ENCODE peak calls at places on chromosomes 7 and 10, in nine cellular contexts. T is astrocyte of the spinal cord, G is cardiac muscle cell, I is HFFc6, F is upper lobe of right lung, C is fibroblast of lung, O is heart left ventricle, K is HCT116, X is H9. M is an unnamed sample.

GRCh38 chr7:74615933-74616780 is 41.4 kb upstream of the GTF2I start:
- DNase-seq in K (no peak), F (no peak), X (no peak), I (no peak), C (no peak), T (no peak), O (no peak), G (no peak), M (no peak)

GRCh38 chr7:5443678-5444077 is 20.0 kb upstream of the TNRC18 start:
- DNase-seq in G (no peak), O (no peak), T (no peak), K (no peak), I (no peak), C (no peak), F (no peak), X (no peak), M (no peak)

GRCh38 chr10:1119501-1119900 is 63.3 kb downstream of the WDR37 start:
- DNase-seq in O (no peak), T (no peak), G (no peak), I (no peak), F (no peak), X (no peak), K (no peak), C (no peak), M (no peak)

GRCh38 chr10:96259884-96260511 is 11.4 kb downstream of the BLNK start:
- DNase-seq in C (no peak), T (no peak), I (no peak), O (no peak), G (no peak), K (no peak), X (no peak), F (no peak), M (no peak)

GRCh38 chr7:9657257-9657656 is 1223.8 kb downstream of the NXPH1 start:
- DNase-seq in O (no peak), C (peak), K (no peak), X (no peak), I (no peak), F (no peak), T (peak), G (no peak), M (no peak)

GRCh38 chr7:101947899-101948298 is 130.5 kb downstream of the CUX1 start:
- DNase-seq in G (peak), O (peak), K (no peak), T (no peak), I (no peak), X (no peak), C (peak), F (no peak), M (no peak)

GRCh38 chr10:22489467-22489866 is 144.2 kb downstream of the SPAG6 start:
- DNase-seq in G (no peak), T (no peak), F (no peak), K (no peak), I (no peak), O (no peak), C (no peak), X (no peak), M (no peak)

GRCh38 chr7:94580601-94581000 is 71.0 kb downstream of the CASD1 start:
- DNase-seq in T (peak), X (no peak), C (peak), F (no peak), I (peak), K (no peak), O (no peak), G (no peak), M (peak)

GRCh38 chr7:157612664-157613561 is 276.1 kb downstream of the DNAJB6 start:
- DNase-seq in X (peak), C (peak), T (peak), G (no peak), O (peak), K (no peak), F (peak), I (no peak), M (no peak)

GRCh38 chr7:143882020-143882610 is 19.9 kb downstream of the TCAF1 start:
- DNase-seq in O (peak), I (no peak), X (peak), F (no peak), G (peak), C (peak), K (no peak), T (peak), M (no peak)

GRCh38 chr7:143877076-143877475 is 24.9 kb downstream of the TCAF1 start:
- DNase-seq in O (no peak), T (no peak), G (no peak), X (no peak), I (no peak), F (no peak), K (no peak), C (no peak), M (no peak)

GRCh38 chr7:143882611-143883078 is 19.3 kb downstream of the TCAF1 start:
- DNase-seq in X (peak), O (peak), T (peak), G (peak), F (peak), I (no peak), C (peak), K (no peak), M (peak)

GRCh38 chr7:143876218-143876617 is 25.8 kb downstream of the TCAF1 start:
- DNase-seq in F (no peak), O (peak), I (no peak), T (no peak), K (no peak), X (no peak), G (no peak), C (no peak), M (no peak)

GRCh38 chr7:143878884-143879283 is 23.1 kb downstream of the TCAF1 start:
- DNase-seq in I (no peak), O (no peak), T (no peak), X (peak), F (no peak), K (no peak), G (no peak), C (no peak), M (no peak)
- TF ChIP-seq CTCF in I (peak), O (no peak), T (no peak), X (no peak), F (no peak), K (no peak), G (no peak), C (no peak), M (no peak)

GRCh38 chr10:81348003-81348402 is 527.0 kb upstream of the NRG3 start:
- DNase-seq in F (no peak), G (no peak), O (no peak), X (no peak), K (no peak), I (no peak), T (no peak), C (no peak), M (no peak)
- TF ChIP-seq CTCF in F (no peak), G (no peak), O (no peak), X (no peak), K (no peak), I (no peak), T (no peak), C (no peak), M (no peak)

GRCh38 chr7:14287398-14287797 is 297.9 kb upstream of the ETV1 start:
- DNase-seq in K (no peak), T (no peak), X (no peak), O (no peak), I (no peak), F (no peak), G (no peak), C (no peak), M (no peak)
- TF ChIP-seq CTCF in K (no peak), T (no peak), X (no peak), O (no peak), I (no peak), F (no peak), G (no peak), C (no peak), M (no peak)

GRCh38 chr10:77082601-77083252 is 554.9 kb downstream of the KCNMA1 start:
- DNase-seq in O (no peak), I (no peak), T (no peak), K (no peak), X (peak), C (peak), F (no peak), G (no peak), M (peak)
- TF ChIP-seq CTCF in O (no peak), I (no peak), T (peak), K (peak), X (peak), C (peak), F (no peak), G (peak), M (peak)

DNA sequence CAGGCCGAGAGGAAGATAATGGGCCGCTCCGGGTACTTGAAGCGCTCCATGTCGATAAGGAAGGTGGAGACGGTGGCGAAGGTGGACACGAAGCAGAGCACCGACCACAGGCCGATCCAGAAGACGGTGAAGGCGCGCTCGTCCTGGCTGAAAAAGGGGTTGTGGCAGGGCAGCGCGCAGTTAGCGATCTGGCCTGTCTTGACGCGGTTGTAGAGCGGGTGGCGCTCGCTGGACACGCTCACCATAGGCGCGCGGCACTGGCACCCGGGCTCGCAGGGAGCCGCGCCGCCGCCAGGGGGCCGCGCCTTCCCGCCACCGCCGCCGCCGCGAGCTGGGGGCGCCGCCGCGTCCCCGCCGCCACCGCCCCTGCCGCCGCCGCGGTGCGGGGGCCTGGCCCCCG is 1.6 kb downstream of the FZD8 start:
- DNase-seq in F (peak), X (peak), C (peak), K (no peak), G (peak), O (peak), I (no peak), T (peak), M (peak)
- TF ChIP-seq CTCF in F (peak), X (peak), C (peak), K (peak), G (peak), O (peak), I (peak), T (peak), M (peak)

GRCh38 chr7:95865716-95866371 is 93.5 kb downstream of the DYNC1I1 start:
- DNase-seq in X (peak), I (peak), G (peak), F (no peak), C (peak), T (peak), O (no peak), K (peak), M (no peak)
- TF ChIP-seq CTCF in X (peak), I (peak), G (peak), F (no peak), C (peak), T (peak), O (no peak), K (peak), M (no peak)

GRCh38 chr7:42700376-42701327 is 211.2 kb downstream of the C7orf25 start:
- DNase-seq in X (no peak), I (no peak), F (no peak), T (no peak), O (no peak), G (no peak), K (no peak), C (peak), M (no peak)
- TF ChIP-seq CTCF in X (peak), I (no peak), F (peak), T (no peak), O (no peak), G (peak), K (no peak), C (peak), M (no peak)

GRCh38 chr7:31318308-31318707 is 22.2 kb downstream of the NEUROD6 start:
- DNase-seq in I (no peak), F (no peak), T (no peak), O (no peak), C (no peak), G (no peak), K (no peak), X (no peak), M (no peak)
- TF ChIP-seq CTCF in I (no peak), F (no peak), T (no peak), O (no peak), C (no peak), G (no peak), K (no peak), X (no peak), M (no peak)

DNA sequence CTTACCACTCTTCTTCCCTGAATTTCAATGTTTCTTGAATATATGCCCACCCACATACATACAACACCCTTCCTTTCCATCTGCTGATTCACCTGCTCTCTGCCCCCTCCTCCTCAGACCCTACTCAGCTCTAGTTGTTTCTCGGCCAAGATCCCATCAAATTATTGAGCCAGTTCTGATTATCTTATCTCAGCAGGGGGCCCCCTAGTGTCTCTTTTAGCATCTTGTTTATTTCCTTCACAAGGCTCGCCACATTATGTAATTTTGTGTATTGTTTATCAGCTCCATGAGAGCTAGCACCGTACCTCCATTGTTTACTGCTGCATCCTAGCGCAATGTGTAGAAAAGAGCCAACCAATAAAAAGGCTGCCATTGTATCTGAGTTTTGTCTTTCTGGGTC is 71.9 kb downstream of the FAM13C start:
- DNase-seq in O (no peak), F (no peak), X (no peak), T (no peak), I (no peak), K (no peak), G (no peak), C (no peak), M (no peak)
- TF ChIP-seq CTCF in O (no peak), F (no peak), X (no peak), T (no peak), I (peak), K (no peak), G (no peak), C (no peak), M (no peak)

GRCh38 chr10:15369642-15370211 is 1.4 kb downstream of the FAM171A1 start:
- DNase-seq in G (peak), I (no peak), F (no peak), K (no peak), C (no peak), X (peak), O (no peak), T (peak), M (no peak)

GRCh38 chr10:15370212-15370740 is 813 bp downstream of the FAM171A1 start:
- DNase-seq in F (no peak), O (peak), X (no peak), I (peak), G (peak), T (peak), K (no peak), C (peak), M (no peak)

GRCh38 chr10:15368456-15368855 is 2.6 kb downstream of the FAM171A1 start:
- DNase-seq in I (no peak), F (no peak), O (no peak), T (no peak), X (no peak), C (no peak), G (no peak), K (no peak), M (no peak)

GRCh38 chr10:15373199-15373598 is 2.1 kb upstream of the FAM171A1 start:
- DNase-seq in C (no peak), X (no peak), G (no peak), I (no peak), T (no peak), K (no peak), O (no peak), F (no peak), M (no peak)

DNA sequence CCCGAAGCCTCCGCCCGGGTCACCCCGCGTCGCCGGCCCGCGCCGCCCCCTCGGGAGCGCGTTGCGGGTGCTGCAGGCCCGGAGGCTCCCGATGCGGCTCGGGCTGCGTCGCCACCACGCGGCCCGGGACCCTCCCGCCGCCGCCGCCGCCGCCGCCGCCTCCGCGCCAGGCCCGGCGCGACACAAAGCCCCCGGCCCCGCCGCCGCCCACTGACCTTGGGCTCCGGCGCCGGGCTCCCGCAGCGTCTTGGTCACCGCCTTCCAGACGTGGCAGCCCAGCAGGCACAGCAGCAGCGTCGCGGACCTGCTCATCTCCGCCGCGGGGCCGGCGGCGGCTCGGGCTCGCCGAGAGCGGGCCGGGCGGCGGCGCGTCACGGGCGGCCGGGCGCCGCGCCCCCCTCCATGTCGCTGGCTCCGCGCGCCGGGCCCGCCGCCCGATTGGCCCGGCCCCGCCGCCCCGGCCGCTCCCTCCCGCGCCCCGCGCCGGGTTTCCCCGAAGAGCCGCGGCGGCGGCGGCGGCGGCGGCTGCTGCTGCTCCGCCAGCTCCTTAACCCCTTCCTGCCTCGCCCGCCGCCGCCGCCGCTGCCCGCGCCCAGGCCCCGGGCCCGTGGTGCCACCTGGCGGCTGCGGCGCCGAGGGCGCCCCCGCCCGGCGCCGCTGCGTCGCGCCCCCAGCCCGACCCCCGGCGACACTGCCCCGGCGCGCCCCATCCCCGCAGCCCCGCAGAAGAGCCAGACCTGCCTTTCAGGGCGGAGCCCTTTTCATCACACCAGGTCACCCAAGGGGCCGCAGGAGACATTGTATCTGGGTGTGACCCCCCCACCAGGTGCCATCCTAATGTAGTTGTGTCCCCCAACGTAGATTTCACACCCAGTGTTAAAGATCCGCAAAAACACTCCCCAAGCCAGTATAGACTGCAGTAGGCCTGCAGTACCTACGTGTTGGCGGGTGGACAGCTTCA is at the start of gene FAM171A1:
- DNase-seq in T (peak), G (peak), K (no peak), F (peak), I (peak), X (peak), C (peak), O (peak), M (peak)
- TF ChIP-seq CTCF in T (peak), G (no peak), K (peak), F (no peak), I (peak), X (no peak), C (no peak), O (peak), M (no peak)

M was measured in Calu3.